ENCODE peak calls at places on chromosomes 1 and 21, in ten cellular contexts. One of them, this sample, is unnamed.

GRCh38 chr1:198174297-198174696 is 17.5 kb downstream of the NEK7 start:
- DNase-seq in neural crest cell: no peak
- DNase-seq in HS-27A: no peak
- DNase-seq in AML-193: no peak
- DNase-seq in hippocampal formation: no peak
- DNase-seq in CD4-positive, alpha-beta T cell: peak
- DNase-seq in astrocyte of the spinal cord: no peak
- DNase-seq in aorta: no peak
- DNase-seq in CD8-positive, alpha-beta memory T cell: no peak
- DNase-seq in Right ventricle myocardium superior: no peak
- DNase-seq in this sample: no peak

GRCh38 chr1:60762176-60762575 is 320.2 kb upstream of the NFIA start:
- DNase-seq in astrocyte of the spinal cord: peak
- DNase-seq in neural crest cell: no peak
- DNase-seq in aorta: no peak
- DNase-seq in CD8-positive, alpha-beta memory T cell: no peak
- DNase-seq in AML-193: no peak
- DNase-seq in hippocampal formation: no peak
- DNase-seq in CD4-positive, alpha-beta T cell: no peak
- DNase-seq in HS-27A: no peak
- DNase-seq in Right ventricle myocardium superior: no peak
- DNase-seq in this sample: no peak

GRCh38 chr21:23452384-23453083 is 2154.7 kb downstream of the MRPL39 start:
- DNase-seq in HS-27A: no peak
- DNase-seq in CD8-positive, alpha-beta memory T cell: no peak
- DNase-seq in Right ventricle myocardium superior: no peak
- DNase-seq in CD4-positive, alpha-beta T cell: no peak
- DNase-seq in AML-193: peak
- DNase-seq in astrocyte of the spinal cord: no peak
- DNase-seq in aorta: no peak
- DNase-seq in neural crest cell: peak
- DNase-seq in hippocampal formation: no peak
- DNase-seq in this sample: no peak

GRCh38 chr1:1371741-1372711 is 3.0 kb downstream of the AURKAIP1 start:
- DNase-seq in hippocampal formation: peak
- DNase-seq in CD8-positive, alpha-beta memory T cell: peak
- DNase-seq in AML-193: peak
- DNase-seq in neural crest cell: peak
- DNase-seq in astrocyte of the spinal cord: peak
- DNase-seq in HS-27A: no peak
- DNase-seq in aorta: peak
- DNase-seq in CD4-positive, alpha-beta T cell: peak
- DNase-seq in Right ventricle myocardium superior: peak
- DNase-seq in this sample: peak

GRCh38 chr1:153288634-153289275 is 24.0 kb downstream of the PGLYRP3 start:
- DNase-seq in CD4-positive, alpha-beta T cell: no peak
- DNase-seq in neural crest cell: peak
- DNase-seq in aorta: no peak
- DNase-seq in astrocyte of the spinal cord: no peak
- DNase-seq in hippocampal formation: no peak
- DNase-seq in AML-193: no peak
- DNase-seq in HS-27A: no peak
- DNase-seq in Right ventricle myocardium superior: no peak
- DNase-seq in CD8-positive, alpha-beta memory T cell: no peak
- DNase-seq in this sample: no peak

GRCh38 chr1:225882008-225882698 is at the start of gene TMEM63A:
- DNase-seq in HS-27A: peak
- DNase-seq in astrocyte of the spinal cord: peak
- DNase-seq in CD4-positive, alpha-beta T cell: peak
- DNase-seq in Right ventricle myocardium superior: peak
- DNase-seq in hippocampal formation: peak
- DNase-seq in AML-193: peak
- DNase-seq in aorta: peak
- DNase-seq in neural crest cell: peak
- DNase-seq in CD8-positive, alpha-beta memory T cell: peak
- DNase-seq in this sample: peak

GRCh38 chr1:71693581-71693980 is 588.8 kb downstream of the NEGR1 start:
- DNase-seq in CD4-positive, alpha-beta T cell: no peak
- DNase-seq in HS-27A: no peak
- DNase-seq in neural crest cell: no peak
- DNase-seq in Right ventricle myocardium superior: no peak
- DNase-seq in AML-193: no peak
- DNase-seq in astrocyte of the spinal cord: no peak
- DNase-seq in aorta: no peak
- DNase-seq in CD8-positive, alpha-beta memory T cell: no peak
- DNase-seq in hippocampal formation: no peak
- DNase-seq in this sample: no peak

GRCh38 chr1:230262867-230263572 is 163.1 kb downstream of the PGBD5 start:
- DNase-seq in CD8-positive, alpha-beta memory T cell: no peak
- DNase-seq in hippocampal formation: no peak
- DNase-seq in neural crest cell: no peak
- DNase-seq in aorta: no peak
- DNase-seq in HS-27A: no peak
- DNase-seq in astrocyte of the spinal cord: no peak
- DNase-seq in CD4-positive, alpha-beta T cell: no peak
- DNase-seq in AML-193: no peak
- DNase-seq in Right ventricle myocardium superior: peak
- DNase-seq in this sample: no peak

GRCh38 chr1:54125671-54126070 is 27.1 kb downstream of the CDCP2 start:
- DNase-seq in hippocampal formation: no peak
- DNase-seq in CD8-positive, alpha-beta memory T cell: no peak
- DNase-seq in Right ventricle myocardium superior: peak
- DNase-seq in aorta: no peak
- DNase-seq in HS-27A: no peak
- DNase-seq in CD4-positive, alpha-beta T cell: no peak
- DNase-seq in astrocyte of the spinal cord: peak
- DNase-seq in AML-193: no peak
- DNase-seq in neural crest cell: no peak
- DNase-seq in this sample: no peak

GRCh38 chr1:231807498-231807897 is 180.9 kb downstream of the DISC1 start:
- DNase-seq in neural crest cell: no peak
- DNase-seq in hippocampal formation: no peak
- DNase-seq in Right ventricle myocardium superior: no peak
- DNase-seq in HS-27A: no peak
- DNase-seq in AML-193: no peak
- DNase-seq in CD4-positive, alpha-beta T cell: no peak
- DNase-seq in astrocyte of the spinal cord: no peak
- DNase-seq in aorta: no peak
- DNase-seq in CD8-positive, alpha-beta memory T cell: no peak
- DNase-seq in this sample: no peak

GRCh38 chr1:110548381-110548780 is 29.4 kb upstream of the KCNA10 start:
- DNase-seq in HS-27A: no peak
- DNase-seq in CD8-positive, alpha-beta memory T cell: no peak
- DNase-seq in neural crest cell: no peak
- DNase-seq in hippocampal formation: no peak
- DNase-seq in CD4-positive, alpha-beta T cell: no peak
- DNase-seq in aorta: no peak
- DNase-seq in Right ventricle myocardium superior: no peak
- DNase-seq in astrocyte of the spinal cord: no peak
- DNase-seq in AML-193: no peak
- DNase-seq in this sample: no peak

GRCh38 chr1:158146739-158147138 is 34.0 kb upstream of the CD1D start:
- DNase-seq in Right ventricle myocardium superior: no peak
- DNase-seq in aorta: no peak
- DNase-seq in HS-27A: no peak
- DNase-seq in astrocyte of the spinal cord: no peak
- DNase-seq in neural crest cell: no peak
- DNase-seq in hippocampal formation: no peak
- DNase-seq in CD4-positive, alpha-beta T cell: no peak
- DNase-seq in AML-193: no peak
- DNase-seq in CD8-positive, alpha-beta memory T cell: no peak
- DNase-seq in this sample: no peak

GRCh38 chr1:205610036-205610435 is 21.8 kb downstream of the ELK4 start:
- DNase-seq in AML-193: no peak
- DNase-seq in astrocyte of the spinal cord: peak
- DNase-seq in aorta: no peak
- DNase-seq in HS-27A: no peak
- DNase-seq in CD4-positive, alpha-beta T cell: no peak
- DNase-seq in hippocampal formation: no peak
- DNase-seq in neural crest cell: no peak
- DNase-seq in Right ventricle myocardium superior: no peak
- DNase-seq in CD8-positive, alpha-beta memory T cell: no peak
- DNase-seq in this sample: no peak

GRCh38 chr1:183622013-183622412 is 13.6 kb downstream of the ARPC5 start:
- DNase-seq in Right ventricle myocardium superior: no peak
- DNase-seq in astrocyte of the spinal cord: no peak
- DNase-seq in AML-193: peak
- DNase-seq in neural crest cell: no peak
- DNase-seq in CD8-positive, alpha-beta memory T cell: no peak
- DNase-seq in CD4-positive, alpha-beta T cell: no peak
- DNase-seq in HS-27A: no peak
- DNase-seq in aorta: no peak
- DNase-seq in hippocampal formation: no peak
- DNase-seq in this sample: no peak

GRCh38 chr1:246566128-246566807 is at the start of the genes CNST and TFB2M:
- DNase-seq in HS-27A: peak
- DNase-seq in hippocampal formation: peak
- DNase-seq in Right ventricle myocardium superior: peak
- DNase-seq in neural crest cell: peak
- DNase-seq in aorta: peak
- DNase-seq in AML-193: peak
- DNase-seq in CD8-positive, alpha-beta memory T cell: peak
- DNase-seq in CD4-positive, alpha-beta T cell: peak
- DNase-seq in astrocyte of the spinal cord: peak
- DNase-seq in this sample: peak

GRCh38 chr1:19670787-19671186 is 6.1 kb downstream of the HTR6 start:
- DNase-seq in HS-27A: no peak
- DNase-seq in aorta: no peak
- DNase-seq in neural crest cell: no peak
- DNase-seq in AML-193: no peak
- DNase-seq in hippocampal formation: no peak
- DNase-seq in CD8-positive, alpha-beta memory T cell: no peak
- DNase-seq in astrocyte of the spinal cord: no peak
- DNase-seq in Right ventricle myocardium superior: no peak
- DNase-seq in CD4-positive, alpha-beta T cell: no peak
- DNase-seq in this sample: no peak

GRCh38 chr1:17670587-17671313 is 84.4 kb upstream of the ACTL8 start:
- DNase-seq in aorta: no peak
- DNase-seq in CD4-positive, alpha-beta T cell: no peak
- DNase-seq in HS-27A: no peak
- DNase-seq in hippocampal formation: no peak
- DNase-seq in Right ventricle myocardium superior: no peak
- DNase-seq in CD8-positive, alpha-beta memory T cell: no peak
- DNase-seq in AML-193: no peak
- DNase-seq in astrocyte of the spinal cord: no peak
- DNase-seq in neural crest cell: no peak
- DNase-seq in this sample: no peak

GRCh38 chr1:218467101-218467728 is 122.1 kb downstream of the TGFB2 start:
- DNase-seq in astrocyte of the spinal cord: peak
- DNase-seq in hippocampal formation: no peak
- DNase-seq in aorta: no peak
- DNase-seq in neural crest cell: no peak
- DNase-seq in Right ventricle myocardium superior: no peak
- DNase-seq in CD4-positive, alpha-beta T cell: no peak
- DNase-seq in CD8-positive, alpha-beta memory T cell: no peak
- DNase-seq in AML-193: no peak
- DNase-seq in HS-27A: no peak
- DNase-seq in this sample: no peak

GRCh38 chr1:30754684-30755171 is 2.8 kb downstream of the LAPTM5 start:
- DNase-seq in aorta: no peak
- DNase-seq in HS-27A: no peak
- DNase-seq in CD8-positive, alpha-beta memory T cell: no peak
- DNase-seq in hippocampal formation: no peak
- DNase-seq in neural crest cell: no peak
- DNase-seq in CD4-positive, alpha-beta T cell: no peak
- DNase-seq in Right ventricle myocardium superior: no peak
- DNase-seq in AML-193: peak
- DNase-seq in astrocyte of the spinal cord: no peak
- DNase-seq in this sample: no peak

GRCh38 chr1:243706563-243706962 is 143.5 kb downstream of the AKT3 start:
- DNase-seq in CD8-positive, alpha-beta memory T cell: no peak
- DNase-seq in Right ventricle myocardium superior: no peak
- DNase-seq in neural crest cell: no peak
- DNase-seq in hippocampal formation: no peak
- DNase-seq in AML-193: no peak
- DNase-seq in aorta: no peak
- DNase-seq in HS-27A: no peak
- DNase-seq in astrocyte of the spinal cord: no peak
- DNase-seq in CD4-positive, alpha-beta T cell: no peak
- DNase-seq in this sample: no peak

GRCh38 chr1:85361106-85361505 is 84.7 kb upstream of the BCL10 start:
- DNase-seq in CD4-positive, alpha-beta T cell: no peak
- DNase-seq in CD8-positive, alpha-beta memory T cell: no peak
- DNase-seq in HS-27A: no peak
- DNase-seq in AML-193: no peak
- DNase-seq in hippocampal formation: no peak
- DNase-seq in neural crest cell: no peak
- DNase-seq in aorta: no peak
- DNase-seq in Right ventricle myocardium superior: no peak
- DNase-seq in astrocyte of the spinal cord: peak
- DNase-seq in this sample: no peak

GRCh38 chr21:16084776-16085364 is 355.1 kb downstream of the USP25 start:
- DNase-seq in AML-193: no peak
- DNase-seq in aorta: peak
- DNase-seq in HS-27A: peak
- DNase-seq in CD8-positive, alpha-beta memory T cell: no peak
- DNase-seq in hippocampal formation: peak
- DNase-seq in CD4-positive, alpha-beta T cell: no peak
- DNase-seq in neural crest cell: no peak
- DNase-seq in Right ventricle myocardium superior: peak
- DNase-seq in astrocyte of the spinal cord: peak
- DNase-seq in this sample: no peak

GRCh38 chr1:206590025-206590834 is 22.0 kb downstream of the EIF2D start:
- DNase-seq in AML-193: no peak
- DNase-seq in neural crest cell: no peak
- DNase-seq in CD4-positive, alpha-beta T cell: peak
- DNase-seq in CD8-positive, alpha-beta memory T cell: no peak
- DNase-seq in Right ventricle myocardium superior: no peak
- DNase-seq in aorta: no peak
- DNase-seq in astrocyte of the spinal cord: peak
- DNase-seq in hippocampal formation: no peak
- DNase-seq in HS-27A: no peak
- DNase-seq in this sample: no peak

GRCh38 chr1:225777058-225777582 is 506 bp upstream of the SRP9 start:
- DNase-seq in HS-27A: no peak
- DNase-seq in aorta: no peak
- DNase-seq in AML-193: no peak
- DNase-seq in CD8-positive, alpha-beta memory T cell: no peak
- DNase-seq in Right ventricle myocardium superior: no peak
- DNase-seq in neural crest cell: no peak
- DNase-seq in CD4-positive, alpha-beta T cell: no peak
- DNase-seq in astrocyte of the spinal cord: no peak
- DNase-seq in hippocampal formation: no peak
- DNase-seq in this sample: no peak

GRCh38 chr1:162941024-162941423 is 80.0 kb upstream of the CCDC190 start:
- DNase-seq in aorta: no peak
- DNase-seq in HS-27A: no peak
- DNase-seq in Right ventricle myocardium superior: no peak
- DNase-seq in hippocampal formation: no peak
- DNase-seq in CD4-positive, alpha-beta T cell: no peak
- DNase-seq in astrocyte of the spinal cord: no peak
- DNase-seq in AML-193: no peak
- DNase-seq in neural crest cell: no peak
- DNase-seq in CD8-positive, alpha-beta memory T cell: no peak
- DNase-seq in this sample: no peak

GRCh38 chr1:51926171-51926812 is 47.8 kb upstream of the NRDC start:
- DNase-seq in CD8-positive, alpha-beta memory T cell: no peak
- DNase-seq in neural crest cell: peak
- DNase-seq in hippocampal formation: no peak
- DNase-seq in aorta: no peak
- DNase-seq in astrocyte of the spinal cord: peak
- DNase-seq in Right ventricle myocardium superior: no peak
- DNase-seq in AML-193: no peak
- DNase-seq in HS-27A: peak
- DNase-seq in CD4-positive, alpha-beta T cell: no peak
- DNase-seq in this sample: no peak

GRCh38 chr1:54277451-54278355 is 77.7 kb downstream of the MRPL37 start:
- DNase-seq in aorta: no peak
- DNase-seq in hippocampal formation: no peak
- DNase-seq in astrocyte of the spinal cord: no peak
- DNase-seq in CD4-positive, alpha-beta T cell: no peak
- DNase-seq in Right ventricle myocardium superior: peak
- DNase-seq in HS-27A: no peak
- DNase-seq in CD8-positive, alpha-beta memory T cell: no peak
- DNase-seq in neural crest cell: no peak
- DNase-seq in AML-193: no peak
- DNase-seq in this sample: no peak

GRCh38 chr1:204432708-204433107 is 21.1 kb upstream of the PPP1R15B start:
- DNase-seq in AML-193: no peak
- DNase-seq in neural crest cell: no peak
- DNase-seq in CD4-positive, alpha-beta T cell: no peak
- DNase-seq in Right ventricle myocardium superior: no peak
- DNase-seq in CD8-positive, alpha-beta memory T cell: no peak
- DNase-seq in HS-27A: no peak
- DNase-seq in aorta: no peak
- DNase-seq in astrocyte of the spinal cord: no peak
- DNase-seq in hippocampal formation: no peak
- DNase-seq in this sample: no peak